ENCODE peak calls at places on chromosomes 12 and 14, in five cellular contexts. One of them, this sample, is unnamed.

GRCh38 chr14:93263416-93263815 is 56.4 kb downstream of the UBR7 start:
- DNase-seq in mesothelial cell of epicardium: no peak
- DNase-seq in non-pigmented ciliary epithelial cell: no peak
- DNase-seq in fibroblast of lung: peak; percentile 43
- DNase-seq in upper lobe of right lung: no peak
- DNase-seq in this sample: peak; percentile 31

GRCh38 chr12:3761116-3761770 is 8.3 kb upstream of the CRACR2A start:
- DNase-seq in upper lobe of right lung: no peak
- DNase-seq in mesothelial cell of epicardium: no peak
- DNase-seq in non-pigmented ciliary epithelial cell: no peak
- DNase-seq in fibroblast of lung: no peak
- DNase-seq in this sample: peak; percentile 41

GRCh38 chr12:68271346-68271745 is 17.9 kb upstream of the IL22 start:
- DNase-seq in non-pigmented ciliary epithelial cell: no peak
- DNase-seq in fibroblast of lung: peak; percentile 73
- DNase-seq in mesothelial cell of epicardium: no peak
- DNase-seq in upper lobe of right lung: no peak
- DNase-seq in this sample: peak; percentile 79

GRCh38 chr12:132886529-132887477 is 602 bp downstream of the CHFR start:
- DNase-seq in fibroblast of lung: no peak
- DNase-seq in non-pigmented ciliary epithelial cell: no peak
- DNase-seq in upper lobe of right lung: no peak
- DNase-seq in mesothelial cell of epicardium: no peak
- DNase-seq in this sample: peak; percentile 4

GRCh38 chr14:29755311-29756052 is 172.2 kb downstream of the PRKD1 start:
- DNase-seq in upper lobe of right lung: no peak
- DNase-seq in fibroblast of lung: peak; percentile 13
- DNase-seq in mesothelial cell of epicardium: no peak
- DNase-seq in non-pigmented ciliary epithelial cell: no peak
- DNase-seq in this sample: no peak

GRCh38 chr12:121797937-121798801 is 4.7 kb upstream of the RHOF start:
- DNase-seq in fibroblast of lung: peak; percentile 59
- DNase-seq in mesothelial cell of epicardium: no peak
- DNase-seq in upper lobe of right lung: peak; percentile 80
- DNase-seq in non-pigmented ciliary epithelial cell: no peak
- DNase-seq in this sample: no peak

GRCh38 chr12:46938071-46938678 is 112.4 kb upstream of the SLC38A4 start:
- DNase-seq in fibroblast of lung: peak; percentile 52
- DNase-seq in mesothelial cell of epicardium: no peak
- DNase-seq in non-pigmented ciliary epithelial cell: no peak
- DNase-seq in upper lobe of right lung: no peak
- DNase-seq in this sample: no peak

GRCh38 chr12:95532851-95533250 is 18.4 kb downstream of the USP44 start:
- DNase-seq in mesothelial cell of epicardium: no peak
- DNase-seq in upper lobe of right lung: no peak
- DNase-seq in fibroblast of lung: peak; percentile 78
- DNase-seq in non-pigmented ciliary epithelial cell: no peak
- DNase-seq in this sample: peak; percentile 48

GRCh38 chr14:49633650-49634546 is 1.1 kb downstream of the DNAAF2 start:
- DNase-seq in fibroblast of lung: peak; percentile 95
- DNase-seq in non-pigmented ciliary epithelial cell: peak; percentile 74
- DNase-seq in upper lobe of right lung: peak; percentile 98
- DNase-seq in mesothelial cell of epicardium: peak; percentile 94
- DNase-seq in this sample: peak; percentile 88

GRCh38 chr12:120394483-120395367 is 25.8 kb upstream of the MSI1 start:
- DNase-seq in non-pigmented ciliary epithelial cell: no peak
- DNase-seq in fibroblast of lung: no peak
- DNase-seq in upper lobe of right lung: peak; percentile 82
- DNase-seq in mesothelial cell of epicardium: peak; percentile 51
- DNase-seq in this sample: no peak

GRCh38 chr14:34971381-34971780 is 11.4 kb upstream of the SRP54 start:
- DNase-seq in non-pigmented ciliary epithelial cell: no peak
- DNase-seq in fibroblast of lung: peak; percentile 52
- DNase-seq in upper lobe of right lung: no peak
- DNase-seq in mesothelial cell of epicardium: no peak
- DNase-seq in this sample: peak; percentile 22

GRCh38 chr14:51139221-51139681 is 44.3 kb upstream of the TRIM9 start:
- DNase-seq in mesothelial cell of epicardium: no peak
- DNase-seq in non-pigmented ciliary epithelial cell: no peak
- DNase-seq in upper lobe of right lung: no peak
- DNase-seq in fibroblast of lung: no peak
- DNase-seq in this sample: no peak

GRCh38 chr14:64279719-64280668 is 14.2 kb downstream of the ESR2 start:
- DNase-seq in non-pigmented ciliary epithelial cell: no peak
- DNase-seq in upper lobe of right lung: no peak
- DNase-seq in mesothelial cell of epicardium: no peak
- DNase-seq in fibroblast of lung: peak; percentile 47
- DNase-seq in this sample: peak; percentile 12

GRCh38 chr12:5716221-5716620 is 228.8 kb downstream of the ANO2 start:
- DNase-seq in fibroblast of lung: peak; percentile 14
- DNase-seq in non-pigmented ciliary epithelial cell: no peak
- DNase-seq in upper lobe of right lung: no peak
- DNase-seq in mesothelial cell of epicardium: no peak
- DNase-seq in this sample: no peak

GRCh38 chr14:28101992-28102391 is 664.6 kb upstream of the FOXG1 start:
- DNase-seq in fibroblast of lung: peak; percentile 3
- DNase-seq in non-pigmented ciliary epithelial cell: no peak
- DNase-seq in upper lobe of right lung: no peak
- DNase-seq in mesothelial cell of epicardium: no peak
- DNase-seq in this sample: no peak

GRCh38 chr14:22850944-22851790 is 14.8 kb downstream of the MMP14 start:
- DNase-seq in non-pigmented ciliary epithelial cell: peak; percentile 81
- DNase-seq in mesothelial cell of epicardium: no peak
- DNase-seq in fibroblast of lung: peak; percentile 98
- DNase-seq in upper lobe of right lung: peak; percentile 77
- DNase-seq in this sample: peak; percentile 94

GRCh38 chr14:105865904-105866840 is 339.8 kb downstream of the TMEM121 start:
- DNase-seq in fibroblast of lung: no peak
- DNase-seq in non-pigmented ciliary epithelial cell: no peak
- DNase-seq in mesothelial cell of epicardium: peak; percentile 29
- DNase-seq in upper lobe of right lung: peak; percentile 62
- DNase-seq in this sample: no peak

GRCh38 chr12:19287302-19287701 is 152.0 kb upstream of the AEBP2 start:
- DNase-seq in non-pigmented ciliary epithelial cell: no peak
- DNase-seq in fibroblast of lung: no peak
- DNase-seq in mesothelial cell of epicardium: no peak
- DNase-seq in upper lobe of right lung: no peak
- DNase-seq in this sample: no peak

GRCh38 chr12:115870527-115870926 is 407.0 kb downstream of the MED13L start:
- DNase-seq in fibroblast of lung: no peak
- DNase-seq in upper lobe of right lung: no peak
- DNase-seq in non-pigmented ciliary epithelial cell: no peak
- DNase-seq in mesothelial cell of epicardium: no peak
- DNase-seq in this sample: no peak

GRCh38 chr12:14481201-14481600 is 86.5 kb downstream of the PLBD1 start:
- DNase-seq in mesothelial cell of epicardium: no peak
- DNase-seq in non-pigmented ciliary epithelial cell: no peak
- DNase-seq in upper lobe of right lung: no peak
- DNase-seq in fibroblast of lung: no peak
- DNase-seq in this sample: no peak

This sample was measured in brain microvascular endothelial cell.